ENCODE peak calls at places on chromosomes 13 and 19, in five cellular contexts. S is K562, G is GM12878, Y is HepG2, X is SK-N-SH. D is an unnamed sample.

GRCh38 chr13:75372923-75373841 is 108.8 kb downstream of the TBC1D4 start:
- DNase-seq in G (no peak), S (no peak), Y (no peak), X (no peak), D (no peak)

GRCh38 chr13:27401210-27401609 is 23.2 kb upstream of the GTF3A start:
- DNase-seq in Y (no peak), X (no peak), S (no peak), G (no peak), D (no peak)

GRCh38 chr13:60134376-60134775 is 29.4 kb downstream of the DIAPH3 start:
- DNase-seq in X (no peak), Y (no peak), S (no peak), G (no peak), D (no peak)

GRCh38 chr13:112184851-112185371 is 118.0 kb downstream of the SOX1 start:
- DNase-seq in S (no peak), X (no peak), Y (no peak), G (no peak), D (no peak)

GRCh38 chr13:50224534-50224933 is 209.3 kb downstream of the KCNRG start:
- DNase-seq in Y (no peak), S (no peak), X (no peak), G (no peak), D (no peak)

GRCh38 chr19:44894946-44895345 is 3.9 kb downstream of the TOMM40 start:
- DNase-seq in G (no peak), X (no peak), Y (no peak), S (no peak), D (no peak)

GRCh38 chr19:13963603-13964105 is 11.3 kb downstream of the DCAF15 start:
- DNase-seq in X (no peak), S (no peak), Y (no peak), G (no peak), D (no peak)

GRCh38 chr19:33819875-33820781 is 23.5 kb downstream of the KCTD15 start:
- DNase-seq in G (no peak), Y (peak; percentile 53), X (peak; percentile 36), S (peak; percentile 85), D (no peak)

GRCh38 chr19:1871140-1871597 is 7.8 kb upstream of the KLF16 start:
- DNase-seq in Y (peak; percentile 90), S (no peak), X (no peak), G (no peak), D (no peak)

GRCh38 chr19:8611391-8611883 is 922 bp upstream of the ADAMTS10 start:
- DNase-seq in G (no peak), X (peak; percentile 52), Y (no peak), S (no peak), D (no peak)

GRCh38 chr19:13574933-13575332 is 68.7 kb upstream of the CACNA1A start:
- DNase-seq in X (peak; percentile 43), S (peak; percentile 48), Y (peak; percentile 7), G (no peak), D (peak; percentile 62)

GRCh38 chr13:112722433-112723250 is 32.8 kb downstream of the ATP11A start:
- DNase-seq in Y (peak; percentile 78), G (no peak), X (no peak), S (peak; percentile 54), D (no peak)

GRCh38 chr13:110568649-110569048 is 7.1 kb upstream of the RAB20 start:
- DNase-seq in G (no peak), S (no peak), X (no peak), Y (no peak), D (no peak)

GRCh38 chr13:30766957-30767603 is 31.7 kb downstream of the ALOX5AP start:
- DNase-seq in Y (no peak), G (peak; percentile 59), X (no peak), S (no peak), D (no peak)

GRCh38 chr13:73223372-73223781 is 164.6 kb downstream of the KLF5 start:
- DNase-seq in G (peak; percentile 34), X (no peak), S (no peak), Y (no peak), D (no peak)

GRCh38 chr13:24066405-24067292 is 93.9 kb upstream of the SPATA13 start:
- DNase-seq in Y (no peak), X (no peak), G (no peak), S (no peak), D (no peak)

GRCh38 chr13:83340170-83340569 is 542.1 kb downstream of the SLITRK1 start:
- DNase-seq in X (no peak), S (no peak), Y (no peak), G (no peak), D (no peak)

GRCh38 chr19:49512970-49513745 is 697 bp downstream of the FCGRT start:
- DNase-seq in G (no peak), S (peak; percentile 72), Y (peak; percentile 89), X (peak; percentile 88), D (no peak)

GRCh38 chr19:46704379-46705076 is 12.4 kb downstream of the PRKD2 start:
- DNase-seq in G (no peak), S (peak; percentile 79), Y (peak; percentile 29), X (peak; percentile 83), D (peak; percentile 86)

GRCh38 chr13:22931576-22931975 is 249.2 kb upstream of the SGCG start:
- DNase-seq in G (no peak), X (no peak), S (no peak), Y (no peak), D (no peak)

GRCh38 chr13:22929391-22930126 is 251.2 kb upstream of the SGCG start:
- DNase-seq in X (no peak), S (no peak), Y (no peak), G (no peak), D (no peak)

GRCh38 chr13:22926176-22927007 is 254.4 kb upstream of the SGCG start:
- DNase-seq in Y (no peak), X (no peak), G (no peak), S (peak; percentile 87), D (no peak)

GRCh38 chr13:22927008-22927393 is 253.8 kb upstream of the SGCG start:
- DNase-seq in G (no peak), X (no peak), S (no peak), Y (no peak), D (no peak)
- TF ChIP-seq FOXM1 in G (no peak), X (no peak), S (no peak), Y (no peak), D (no peak)

GRCh38 chr19:38949580-38950367 is 19.0 kb downstream of the MRPS12 start:
- DNase-seq in S (no peak), X (peak; percentile 99), G (no peak), Y (no peak), D (no peak)
- TF ChIP-seq FOXM1 in S (no peak), X (no peak), G (no peak), Y (no peak), D (no peak)

DNA sequence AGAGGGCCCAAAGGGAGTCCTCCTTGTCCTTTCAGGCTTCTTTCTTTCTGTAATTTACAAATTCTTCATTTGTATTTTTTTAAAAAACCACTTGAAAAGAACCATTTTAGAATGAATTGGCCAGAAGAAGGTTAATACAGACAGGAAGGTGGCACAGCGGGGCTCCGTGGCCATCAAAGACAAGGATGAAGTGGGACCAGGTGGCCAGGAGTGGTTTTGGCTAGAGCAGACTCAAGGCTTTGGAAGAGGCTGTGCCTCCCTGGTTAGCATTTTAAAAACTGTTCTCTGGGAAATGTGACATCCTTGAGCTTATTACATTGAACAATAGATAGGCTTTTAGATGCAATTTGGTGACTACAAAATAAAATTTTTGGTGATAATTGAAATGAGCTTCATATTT is 48.4 kb downstream of the ATP8A2 start:
- DNase-seq in X (no peak), G (no peak), Y (no peak), S (no peak), D (no peak)
- TF ChIP-seq FOXM1 in X (no peak), G (no peak), Y (no peak), S (no peak), D (no peak)

DNA sequence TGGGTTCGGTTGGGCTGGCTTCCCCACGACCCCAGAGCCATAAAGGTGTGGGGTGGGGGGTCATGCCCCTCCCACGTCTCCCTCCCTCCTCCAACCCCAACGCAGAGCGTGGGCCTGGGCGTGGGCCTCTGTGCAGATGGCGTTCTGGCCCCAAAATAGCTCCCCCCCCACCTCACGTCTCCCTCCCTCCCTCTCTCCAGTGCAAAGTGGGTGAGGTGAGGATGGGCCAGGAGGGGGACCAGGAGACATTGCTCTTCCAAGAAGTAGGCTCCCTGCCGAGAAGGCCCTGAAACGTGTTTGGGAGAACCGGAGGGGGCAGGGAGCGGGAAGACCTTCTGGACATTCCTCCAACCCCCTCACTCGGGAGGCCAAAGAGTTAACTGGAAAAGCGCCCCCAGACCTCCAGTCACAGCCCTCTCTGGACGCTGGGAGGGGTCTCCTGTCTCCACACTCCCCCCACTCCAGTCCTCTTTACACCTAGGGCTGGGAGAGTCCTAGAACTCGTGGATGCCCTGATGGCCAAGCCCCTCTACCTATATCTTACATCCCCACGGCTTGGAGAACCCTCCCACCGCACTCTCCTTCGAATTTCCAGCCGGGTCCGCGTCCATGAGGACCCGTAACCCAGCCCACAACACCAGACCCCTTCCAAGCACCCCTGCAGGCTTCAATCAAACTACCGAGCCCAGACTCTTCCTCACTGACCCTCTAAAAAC is 855 bp downstream of the UNC13A start:
- DNase-seq in X (peak; percentile 72), S (no peak), Y (no peak), G (no peak), D (no peak)
- TF ChIP-seq FOXM1 in X (no peak), S (no peak), Y (no peak), G (no peak), D (no peak)

D was measured in HEK293T.